ENCODE peak calls at places on chromosomes 3 and 15, in seven cellular contexts. N, P, K, J, B, V and X are unnamed samples.

GRCh38 chr3:181711325-181712135 is at the start of gene SOX2:
- DNase-seq in N (peak; percentile 92), P (peak; percentile 93), K (peak; percentile 38), J (peak; percentile 83), B (peak; percentile 67), V (no peak), X (no peak)

GRCh38 chr3:51539291-51539891 is 872 bp downstream of the RAD54L2 start:
- DNase-seq in N (no peak), P (peak; percentile 59), K (no peak), J (peak; percentile 61), B (no peak), V (peak; percentile 64), X (no peak)

GRCh38 chr3:57068437-57069089 is 8.1 kb downstream of the SPATA12 start:
- DNase-seq in N (no peak), P (no peak), K (peak; percentile 81), J (no peak), B (no peak), V (peak; percentile 82), X (peak; percentile 94)

GRCh38 chr3:179713643-179714090 is 60.8 kb downstream of the USP13 start:
- DNase-seq in N (no peak), P (peak; percentile 33), K (no peak), J (no peak), B (no peak), V (no peak), X (no peak)

GRCh38 chr3:189708375-189708774 is 77.2 kb downstream of the TP63 start:
- DNase-seq in N (no peak), P (no peak), K (no peak), J (no peak), B (no peak), V (no peak), X (no peak)

GRCh38 chr15:31306426-31307269 is 20.0 kb upstream of the KLF13 start:
- DNase-seq in N (peak; percentile 74), P (peak; percentile 98), K (no peak), J (peak; percentile 88), B (no peak), V (peak; percentile 61), X (peak; percentile 95)

GRCh38 chr3:39144095-39144747 is 9.2 kb downstream of the CSRNP1 start:
- DNase-seq in N (no peak), P (no peak), K (no peak), J (no peak), B (no peak), V (no peak), X (no peak)

GRCh38 chr3:186053954-186054353 is 54.9 kb downstream of the ETV5 start:
- DNase-seq in N (no peak), P (peak; percentile 23), K (no peak), J (no peak), B (no peak), V (no peak), X (no peak)

GRCh38 chr3:29850641-29851040 is 569.8 kb downstream of the RBMS3 start:
- DNase-seq in N (no peak), P (peak; percentile 77), K (no peak), J (no peak), B (peak; percentile 1), V (no peak), X (no peak)

GRCh38 chr15:65086680-65087111 is 10.2 kb downstream of the KBTBD13 start:
- DNase-seq in N (no peak), P (peak; percentile 49), K (no peak), J (no peak), B (no peak), V (no peak), X (no peak)

GRCh38 chr3:167246252-167246651 is 133.8 kb downstream of the ZBBX start:
- DNase-seq in N (no peak), P (no peak), K (no peak), J (no peak), B (no peak), V (no peak), X (no peak)

GRCh38 chr15:89329329-89330084 is 5.1 kb downstream of the POLG start:
- DNase-seq in N (no peak), P (no peak), K (no peak), J (no peak), B (no peak), V (no peak), X (no peak)

GRCh38 chr15:79743032-79743431 is 153.8 kb downstream of the MTHFS start:
- DNase-seq in N (no peak), P (no peak), K (no peak), J (no peak), B (no peak), V (no peak), X (no peak)

GRCh38 chr15:101446527-101447167 is 42.9 kb downstream of the PCSK6 start:
- DNase-seq in N (peak; percentile 18), P (no peak), K (no peak), J (no peak), B (peak; percentile 84), V (no peak), X (no peak)

GRCh38 chr3:31274406-31275024 is 258.2 kb upstream of the STT3B start:
- DNase-seq in N (no peak), P (no peak), K (no peak), J (no peak), B (no peak), V (no peak), X (no peak)

GRCh38 chr3:65713016-65713415 is 325.7 kb downstream of the MAGI1 start:
- DNase-seq in N (no peak), P (peak; percentile 82), K (no peak), J (no peak), B (no peak), V (no peak), X (no peak)

GRCh38 chr15:74529911-74530310 is 11.1 kb upstream of the ARID3B start:
- DNase-seq in N (no peak), P (no peak), K (no peak), J (no peak), B (no peak), V (no peak), X (no peak)

GRCh38 chr3:55202320-55202719 is 274.5 kb upstream of the LRTM1 start:
- DNase-seq in N (no peak), P (no peak), K (no peak), J (no peak), B (no peak), V (no peak), X (no peak)

GRCh38 chr3:44223274-44223673 is 18.4 kb upstream of the TOPAZ1 start:
- DNase-seq in N (no peak), P (no peak), K (no peak), J (no peak), B (no peak), V (no peak), X (no peak)

DNA sequence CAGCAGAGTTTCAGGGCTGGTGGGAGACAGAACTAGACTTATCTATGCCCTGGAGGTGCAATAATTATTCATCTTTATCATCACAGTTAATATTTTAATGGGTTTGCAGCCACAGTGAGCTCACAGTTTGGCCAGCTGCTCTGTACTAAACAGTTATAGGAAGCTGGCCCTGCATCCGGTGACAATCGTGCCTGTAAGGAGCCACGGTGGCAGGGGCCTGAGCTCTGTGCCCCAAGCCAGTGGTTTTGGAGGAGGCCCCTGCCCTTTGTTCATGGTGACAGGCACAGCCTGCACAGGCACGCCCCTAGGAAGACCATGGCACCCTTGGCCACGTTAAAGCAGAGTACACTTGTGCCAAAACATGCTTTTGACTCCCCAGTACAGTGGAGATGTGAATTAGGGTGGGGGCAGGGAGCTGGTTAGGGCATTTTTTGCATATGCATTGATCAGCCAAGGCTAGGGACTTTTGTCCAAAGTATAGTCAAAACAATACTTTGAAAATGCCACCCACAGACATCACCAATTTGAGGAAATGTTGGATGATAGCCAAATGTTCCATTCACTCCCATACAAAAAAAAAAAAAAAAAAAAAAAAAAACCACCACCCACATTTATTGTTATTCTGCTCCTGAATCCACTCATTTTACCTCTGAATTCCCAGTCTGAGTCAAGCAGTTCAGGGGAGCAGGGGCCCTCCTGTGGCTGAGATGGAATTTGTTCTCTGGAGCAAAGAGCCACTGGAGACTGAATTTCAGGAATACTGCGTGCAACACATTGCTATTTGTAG is 3.4 kb upstream of the RFTN1 start:
- DNase-seq in N (no peak), P (peak; percentile 70), K (no peak), J (no peak), B (peak; percentile 33), V (no peak), X (no peak)
- TF ChIP-seq POLR2AphosphoS5 in N (no peak), P (no peak), K (no peak), J (no peak), B (no peak), V (no peak), X (no peak)

GRCh38 chr15:68666812-68667450 is 88.1 kb downstream of the CORO2B start:
- DNase-seq in N (no peak), P (no peak), K (no peak), J (peak; percentile 45), B (no peak), V (no peak), X (peak; percentile 54)
- H3K27ac ChIP-seq in N (no peak overlapping the region), P (no peak overlapping the region), K (no peak overlapping the region), J (peak overlapping the region; percentile 44), B (no peak overlapping the region), V (no peak overlapping the region), X (no peak overlapping the region)

GRCh38 chr3:113508966-113509365 is 6.0 kb downstream of the SPICE1 start:
- DNase-seq in N (no peak), P (no peak), K (no peak), J (no peak), B (no peak), V (no peak), X (no peak)
- TF ChIP-seq CTCF in N (no peak), P (no peak), K (no peak), J (no peak), B (no peak), V (no peak), X (no peak)

DNA sequence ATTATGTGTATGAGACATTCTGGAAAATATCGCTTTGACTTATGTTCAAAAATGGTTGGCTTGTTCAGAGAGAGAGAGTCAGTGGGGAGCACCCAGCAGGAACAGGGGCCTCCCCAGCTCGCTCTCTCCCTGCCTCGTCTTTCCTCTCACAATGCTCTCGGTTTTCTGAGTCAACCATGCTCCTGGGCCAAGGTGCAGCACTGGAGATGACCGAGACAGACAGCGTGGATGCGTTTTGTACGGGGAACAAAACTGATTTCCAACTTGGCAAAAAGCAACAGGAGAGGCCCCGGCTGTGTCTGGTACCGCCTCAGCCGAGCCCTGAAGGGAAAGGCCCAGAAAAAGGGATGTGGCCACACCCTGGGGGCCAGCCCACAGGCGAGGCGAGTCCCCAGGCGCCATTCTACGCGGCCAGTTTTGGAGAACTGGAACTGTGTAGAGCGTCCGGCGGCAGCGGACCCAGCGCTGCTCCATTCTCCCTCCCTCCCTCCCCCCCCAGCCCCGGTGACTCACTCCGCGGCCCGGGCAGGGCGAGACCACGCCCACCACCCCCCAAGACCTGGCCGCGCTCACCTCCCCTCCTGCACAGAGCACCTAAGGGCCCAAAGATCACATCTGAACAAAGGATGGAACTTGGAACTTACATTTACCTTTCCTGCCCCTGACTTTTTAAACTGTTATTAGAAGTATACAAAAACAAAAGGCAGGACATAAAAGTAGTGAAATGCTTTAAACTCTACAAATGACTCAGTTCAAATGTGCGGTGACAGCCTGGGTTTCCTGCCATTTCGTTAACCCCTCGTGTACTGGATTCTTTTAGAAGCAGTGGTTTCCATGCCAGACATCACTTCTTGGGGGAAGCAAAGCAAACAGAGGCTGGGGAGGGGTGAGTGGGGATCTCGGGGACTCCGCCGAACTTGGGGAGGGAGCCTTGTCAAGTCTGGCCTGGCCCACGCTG is 12.7 kb downstream of the ATP10A start:
- DNase-seq in N (peak; percentile 52), P (peak; percentile 70), K (no peak), J (peak; percentile 64), B (peak; percentile 74), V (peak; percentile 91), X (no peak)
- TF ChIP-seq POLR2AphosphoS5 in N (peak; percentile 28), P (no peak), K (no peak), J (no peak), B (no peak), V (no peak), X (peak; percentile 68)

GRCh38 chr3:134496481-134497071 is 10.7 kb downstream of the CEP63 start:
- DNase-seq in N (no peak), P (no peak), K (no peak), J (no peak), B (no peak), V (no peak), X (no peak)
- H3K27ac ChIP-seq in N (no peak overlapping the region), P (no peak overlapping the region), K (no peak overlapping the region), J (no peak overlapping the region), B (no peak overlapping the region), V (no peak overlapping the region), X (no peak overlapping the region)